ENCODE peak calls at places on chromosome 6, in four cellular contexts. One of them, this sample, is unnamed.

GRCh38 chr6:117624869-117625481 is 22.7 kb upstream of the GOPC start:
- DNase-seq in cardiac muscle cell: peak
- DNase-seq in astrocyte of the spinal cord: no peak
- DNase-seq in HCT116: no peak
- DNase-seq in this sample: no peak

GRCh38 chr6:15905488-15906392 is 223.1 kb upstream of the MYLIP start:
- DNase-seq in cardiac muscle cell: peak
- DNase-seq in astrocyte of the spinal cord: no peak
- DNase-seq in HCT116: no peak
- DNase-seq in this sample: no peak

GRCh38 chr6:37140145-37140544 is 29.8 kb upstream of the PIM1 start:
- DNase-seq in cardiac muscle cell: no peak
- DNase-seq in astrocyte of the spinal cord: no peak
- DNase-seq in HCT116: no peak
- DNase-seq in this sample: no peak

GRCh38 chr6:166415306-166415705 is 32.6 kb upstream of the MPC1 start:
- DNase-seq in cardiac muscle cell: no peak
- DNase-seq in astrocyte of the spinal cord: no peak
- DNase-seq in HCT116: no peak
- DNase-seq in this sample: no peak

GRCh38 chr6:6006428-6007310 is at the start of gene NRN1:
- DNase-seq in cardiac muscle cell: no peak
- DNase-seq in astrocyte of the spinal cord: peak
- DNase-seq in HCT116: no peak
- DNase-seq in this sample: no peak

GRCh38 chr6:52540286-52540902 is 36.5 kb downstream of the TRAM2 start:
- DNase-seq in cardiac muscle cell: no peak
- DNase-seq in astrocyte of the spinal cord: no peak
- DNase-seq in HCT116: no peak
- DNase-seq in this sample: no peak

GRCh38 chr6:56101141-56101553 is 146.2 kb downstream of the COL21A1 start:
- DNase-seq in cardiac muscle cell: no peak
- DNase-seq in astrocyte of the spinal cord: peak
- DNase-seq in HCT116: peak
- DNase-seq in this sample: peak

GRCh38 chr6:156953478-156954146 is 176.4 kb downstream of the ARID1B start:
- DNase-seq in cardiac muscle cell: peak
- DNase-seq in astrocyte of the spinal cord: peak
- DNase-seq in HCT116: peak
- DNase-seq in this sample: peak

GRCh38 chr6:25056130-25056529 is 120.4 kb upstream of the RIPOR2 start:
- DNase-seq in cardiac muscle cell: no peak
- DNase-seq in astrocyte of the spinal cord: no peak
- DNase-seq in HCT116: no peak
- DNase-seq in this sample: no peak

GRCh38 chr6:107557698-107558097 is 67.8 kb downstream of the SOBP start:
- DNase-seq in cardiac muscle cell: no peak
- DNase-seq in astrocyte of the spinal cord: no peak
- DNase-seq in HCT116: no peak
- DNase-seq in this sample: no peak

GRCh38 chr6:54286141-54286540 is 22.1 kb upstream of the TINAG start:
- DNase-seq in cardiac muscle cell: no peak
- DNase-seq in astrocyte of the spinal cord: peak
- DNase-seq in HCT116: no peak
- DNase-seq in this sample: no peak

GRCh38 chr6:19934996-19935591 is 97.9 kb downstream of the ID4 start:
- DNase-seq in cardiac muscle cell: no peak
- DNase-seq in astrocyte of the spinal cord: no peak
- DNase-seq in HCT116: no peak
- DNase-seq in this sample: no peak

GRCh38 chr6:158654498-158654897 is 4.6 kb downstream of the SYTL3 start:
- DNase-seq in cardiac muscle cell: peak
- DNase-seq in astrocyte of the spinal cord: peak
- DNase-seq in HCT116: no peak
- DNase-seq in this sample: peak

GRCh38 chr6:116034327-116034726 is 26.4 kb downstream of the FRK start:
- DNase-seq in cardiac muscle cell: no peak
- DNase-seq in astrocyte of the spinal cord: peak
- DNase-seq in HCT116: no peak
- DNase-seq in this sample: peak

GRCh38 chr6:169409742-169410312 is 156.2 kb upstream of the THBS2 start:
- DNase-seq in cardiac muscle cell: no peak
- DNase-seq in astrocyte of the spinal cord: no peak
- DNase-seq in HCT116: no peak
- DNase-seq in this sample: no peak

GRCh38 chr6:123515715-123516114 is 121.0 kb downstream of the TRDN start:
- DNase-seq in cardiac muscle cell: no peak
- DNase-seq in astrocyte of the spinal cord: no peak
- DNase-seq in HCT116: no peak
- DNase-seq in this sample: no peak

GRCh38 chr6:100464910-100465700 is at the start of gene SIM1:
- DNase-seq in cardiac muscle cell: peak
- DNase-seq in astrocyte of the spinal cord: peak
- DNase-seq in HCT116: no peak
- DNase-seq in this sample: peak

GRCh38 chr6:153814136-153814535 is 224.9 kb upstream of the OPRM1 start:
- DNase-seq in cardiac muscle cell: no peak
- DNase-seq in astrocyte of the spinal cord: no peak
- DNase-seq in HCT116: no peak
- DNase-seq in this sample: no peak

GRCh38 chr6:37041521-37041920 is 36.1 kb downstream of the FGD2 start:
- DNase-seq in cardiac muscle cell: no peak
- DNase-seq in astrocyte of the spinal cord: no peak
- DNase-seq in HCT116: no peak
- DNase-seq in this sample: no peak

GRCh38 chr6:7236312-7237209 is 76.4 kb downstream of the SSR1 start:
- DNase-seq in cardiac muscle cell: no peak
- DNase-seq in astrocyte of the spinal cord: no peak
- DNase-seq in HCT116: peak
- DNase-seq in this sample: no peak

GRCh38 chr6:29663300-29664039 is 6.6 kb downstream of the MOG start:
- DNase-seq in cardiac muscle cell: no peak
- DNase-seq in astrocyte of the spinal cord: no peak
- DNase-seq in HCT116: no peak
- DNase-seq in this sample: no peak

GRCh38 chr6:42224222-42225042 is 6.8 kb upstream of the MRPS10 start:
- DNase-seq in cardiac muscle cell: no peak
- DNase-seq in astrocyte of the spinal cord: peak
- DNase-seq in HCT116: peak
- DNase-seq in this sample: peak

GRCh38 chr6:9620263-9620662 is 794.6 kb downstream of the TFAP2A start:
- DNase-seq in cardiac muscle cell: no peak
- DNase-seq in astrocyte of the spinal cord: peak
- DNase-seq in HCT116: no peak
- DNase-seq in this sample: peak

GRCh38 chr6:69719602-69720193 is 77.1 kb downstream of the LMBRD1 start:
- DNase-seq in cardiac muscle cell: peak
- DNase-seq in astrocyte of the spinal cord: peak
- DNase-seq in HCT116: peak
- DNase-seq in this sample: peak

GRCh38 chr6:36727491-36728021 is 29.9 kb downstream of the RAB44 start:
- DNase-seq in cardiac muscle cell: no peak
- DNase-seq in astrocyte of the spinal cord: peak
- DNase-seq in HCT116: no peak
- DNase-seq in this sample: no peak

GRCh38 chr6:137709424-137710281 is 157.4 kb upstream of the TNFAIP3 start:
- DNase-seq in cardiac muscle cell: no peak
- DNase-seq in astrocyte of the spinal cord: peak
- DNase-seq in HCT116: no peak
- DNase-seq in this sample: peak

GRCh38 chr6:34723203-34723602 is 26.6 kb upstream of the ILRUN start:
- DNase-seq in cardiac muscle cell: no peak
- DNase-seq in astrocyte of the spinal cord: no peak
- DNase-seq in HCT116: no peak
- DNase-seq in this sample: no peak

GRCh38 chr6:97205936-97206335 is 77.1 kb downstream of the MMS22L start:
- DNase-seq in cardiac muscle cell: peak
- DNase-seq in astrocyte of the spinal cord: no peak
- DNase-seq in HCT116: no peak
- DNase-seq in this sample: no peak

GRCh38 chr6:5671162-5671561 is 335.6 kb downstream of the NRN1 start:
- DNase-seq in cardiac muscle cell: no peak
- DNase-seq in astrocyte of the spinal cord: peak
- DNase-seq in HCT116: no peak
- DNase-seq in this sample: peak

GRCh38 chr6:3071568-3071967 is 3.3 kb downstream of the RIPK1 start:
- DNase-seq in cardiac muscle cell: no peak
- DNase-seq in astrocyte of the spinal cord: no peak
- DNase-seq in HCT116: no peak
- DNase-seq in this sample: no peak

GRCh38 chr6:15265787-15266186 is 19.9 kb downstream of the JARID2 start:
- DNase-seq in cardiac muscle cell: no peak
- DNase-seq in astrocyte of the spinal cord: no peak
- DNase-seq in HCT116: no peak
- DNase-seq in this sample: no peak

GRCh38 chr6:37689356-37689755 is 8.3 kb downstream of the MDGA1 start:
- DNase-seq in cardiac muscle cell: no peak
- DNase-seq in astrocyte of the spinal cord: no peak
- DNase-seq in HCT116: no peak
- DNase-seq in this sample: peak

GRCh38 chr6:1622851-1623768 is 13.4 kb downstream of the FOXC1 start:
- DNase-seq in cardiac muscle cell: no peak
- DNase-seq in astrocyte of the spinal cord: no peak
- DNase-seq in HCT116: no peak
- DNase-seq in this sample: no peak

GRCh38 chr6:125693480-125693879 is 56.0 kb upstream of the HEY2 start:
- DNase-seq in cardiac muscle cell: no peak
- DNase-seq in astrocyte of the spinal cord: no peak
- DNase-seq in HCT116: no peak
- DNase-seq in this sample: no peak

GRCh38 chr6:11043961-11044711 is at the start of gene ELOVL2:
- DNase-seq in cardiac muscle cell: peak
- DNase-seq in astrocyte of the spinal cord: peak
- DNase-seq in HCT116: no peak
- DNase-seq in this sample: peak

GRCh38 chr6:41090841-41091761 is 18.3 kb downstream of the NFYA start:
- DNase-seq in cardiac muscle cell: no peak
- DNase-seq in astrocyte of the spinal cord: no peak
- DNase-seq in HCT116: no peak
- DNase-seq in this sample: no peak

GRCh38 chr6:4953440-4953839 is 50.4 kb downstream of the RPP40 start:
- DNase-seq in cardiac muscle cell: no peak
- DNase-seq in astrocyte of the spinal cord: no peak
- DNase-seq in HCT116: no peak
- DNase-seq in this sample: no peak

DNA sequence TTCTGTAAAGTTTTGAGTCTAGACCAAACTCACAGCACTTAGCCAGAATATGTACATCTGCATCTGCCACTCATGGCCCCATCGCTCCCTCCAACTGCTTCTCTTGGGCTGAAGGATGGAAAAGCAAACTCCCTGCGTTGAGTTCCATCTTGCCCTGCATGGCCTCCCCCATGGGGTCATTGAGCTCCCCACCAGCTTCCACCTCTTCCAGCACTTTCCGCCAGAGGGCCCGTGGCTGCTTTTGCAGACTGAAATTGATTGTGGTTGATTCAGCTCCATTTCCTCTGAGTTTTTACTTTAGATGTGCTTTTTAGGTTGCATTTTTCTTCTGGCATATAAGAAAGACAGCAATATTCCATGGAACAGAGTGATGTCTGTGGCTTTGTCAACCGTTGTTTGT is 263.1 kb downstream of the ESR1 start:
- DNase-seq in cardiac muscle cell: no peak
- DNase-seq in astrocyte of the spinal cord: no peak
- DNase-seq in HCT116: no peak
- DNase-seq in this sample: no peak
- TF ChIP-seq CTCF in cardiac muscle cell: no peak
- TF ChIP-seq CTCF in astrocyte of the spinal cord: no peak
- TF ChIP-seq CTCF in HCT116: no peak
- TF ChIP-seq CTCF in this sample: no peak

DNA sequence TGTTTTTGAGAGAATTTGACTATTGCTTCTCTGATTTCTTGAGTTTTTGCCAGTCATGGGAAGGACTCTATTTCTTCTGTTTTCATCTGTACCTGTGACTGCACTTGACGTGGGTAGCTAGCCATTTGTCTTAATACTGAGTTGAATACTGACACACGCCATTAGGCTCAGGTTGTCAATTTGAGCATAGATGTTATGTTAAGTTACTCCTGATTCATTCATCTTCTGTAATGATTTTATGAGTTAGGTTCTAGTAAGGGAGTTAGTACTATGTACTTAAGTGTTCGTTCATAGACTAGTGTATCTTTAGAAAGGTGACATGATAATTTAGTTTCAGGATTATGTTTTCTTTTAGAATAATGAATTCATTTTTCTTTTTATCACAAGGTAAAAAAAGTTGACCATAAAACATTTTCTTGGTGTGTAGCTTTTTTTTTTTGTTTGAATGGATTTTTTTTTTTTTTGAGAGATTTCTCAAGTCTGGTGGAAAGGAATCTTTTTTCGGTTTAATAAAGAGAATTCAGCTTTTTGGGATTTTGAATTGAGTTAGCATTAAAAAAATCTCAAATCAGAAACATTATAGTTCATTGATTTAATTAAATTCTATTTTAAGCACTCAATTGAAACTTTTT is 1.7 kb downstream of the AFDN start:
- DNase-seq in cardiac muscle cell: no peak
- DNase-seq in astrocyte of the spinal cord: no peak
- DNase-seq in HCT116: no peak
- DNase-seq in this sample: no peak
- H3K4me3 ChIP-seq in cardiac muscle cell: peak
- H3K4me3 ChIP-seq in astrocyte of the spinal cord: peak
- H3K4me3 ChIP-seq in HCT116: peak
- H3K4me3 ChIP-seq in this sample: peak

DNA sequence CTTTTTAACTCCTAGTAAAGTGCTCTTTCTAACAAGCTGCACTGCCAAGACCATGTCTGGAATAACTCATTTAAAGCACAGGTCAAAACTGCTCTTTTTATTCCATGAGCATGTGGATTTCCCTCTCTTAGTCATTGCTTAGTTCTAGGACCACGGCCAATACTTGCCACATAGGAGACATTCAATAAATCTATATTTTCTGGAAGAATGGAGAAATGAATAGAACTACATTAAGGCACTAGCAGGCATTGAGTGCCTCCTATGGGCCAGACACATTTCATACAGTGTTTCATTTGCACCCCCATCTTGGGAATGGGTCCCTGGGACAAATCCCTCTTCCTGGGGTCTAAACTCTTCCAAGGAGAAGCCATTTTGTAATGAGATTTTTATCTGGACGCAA is 552.8 kb upstream of the CITED2 start:
- DNase-seq in cardiac muscle cell: no peak
- DNase-seq in astrocyte of the spinal cord: peak
- DNase-seq in HCT116: no peak
- DNase-seq in this sample: peak
- TF ChIP-seq CTCF in cardiac muscle cell: peak
- TF ChIP-seq CTCF in astrocyte of the spinal cord: peak
- TF ChIP-seq CTCF in HCT116: peak
- TF ChIP-seq CTCF in this sample: peak

GRCh38 chr6:76381612-76382011 is 309.1 kb upstream of the IMPG1 start:
- DNase-seq in cardiac muscle cell: no peak
- DNase-seq in astrocyte of the spinal cord: no peak
- DNase-seq in HCT116: no peak
- DNase-seq in this sample: no peak
- H3K4me3 ChIP-seq in cardiac muscle cell: no peak
- H3K4me3 ChIP-seq in astrocyte of the spinal cord: no peak
- H3K4me3 ChIP-seq in HCT116: no peak
- H3K4me3 ChIP-seq in this sample: no peak